ENCODE peak calls at places on chromosomes 16 and 17, in five cellular contexts. M is transverse colon, G is sigmoid colon, J is K562, W is breast epithelium. T is an unnamed sample.
A peak's percentile ranks its signal among the peaks of the same experiment; 100 is the strongest.

GRCh38 chr17:17792551-17793377 is 44.0 kb downstream of the SREBF1 start:
- DNase-seq in M (no peak), G (no peak), J (peak; percentile 21), W (no peak), T (peak; percentile 38)

GRCh38 chr17:50303051-50303450 is 28.8 kb downstream of the TMEM92 start:
- DNase-seq in M (no peak), G (no peak), J (no peak), W (no peak), T (no peak)

GRCh38 chr16:82949016-82949415 is 322.2 kb downstream of the CDH13 start:
- DNase-seq in M (no peak), G (no peak), J (no peak), W (no peak), T (no peak)

GRCh38 chr16:1026057-1026783 is 44.6 kb downstream of the SOX8 start:
- DNase-seq in M (no peak), G (no peak), J (no peak), W (no peak), T (no peak)

GRCh38 chr16:535446-536405 is 8.2 kb downstream of the CAPN15 start:
- DNase-seq in M (peak; percentile 89), G (no peak), J (peak; percentile 67), W (no peak), T (peak; percentile 81)

GRCh38 chr16:50152386-50152806 is 710 bp upstream of the TENT4B start:
- DNase-seq in M (peak; percentile 62), G (peak; percentile 76), J (no peak), W (peak; percentile 55), T (peak; percentile 49)

GRCh38 chr16:73113326-73113720 is 65.4 kb upstream of the ZFHX3 start:
- DNase-seq in M (no peak), G (no peak), J (no peak), W (no peak), T (no peak)

GRCh38 chr17:6473128-6473767 is 29.0 kb downstream of the PIMREG start:
- DNase-seq in M (peak; percentile 83), G (peak; percentile 83), J (peak; percentile 73), W (peak; percentile 74), T (peak; percentile 84)

GRCh38 chr16:85426806-85427205 is 186.3 kb upstream of the GSE1 start:
- DNase-seq in M (no peak), G (no peak), J (no peak), W (no peak), T (no peak)

GRCh38 chr17:8147805-8148404 is 4.3 kb downstream of the PER1 start:
- DNase-seq in M (no peak), G (peak; percentile 63), J (no peak), W (no peak), T (no peak)

GRCh38 chr17:45936610-45937009 is 42.3 kb downstream of the MAPT start:
- DNase-seq in M (no peak), G (no peak), J (no peak), W (no peak), T (no peak)

GRCh38 chr17:83136931-83137330 is 57.5 kb downstream of the METRNL start:
- DNase-seq in M (peak; percentile 1), G (peak; percentile 46), J (no peak), W (peak; percentile 49), T (no peak)

GRCh38 chr17:3992370-3992769 is 28.1 kb upstream of the ATP2A3 start:
- DNase-seq in M (no peak), G (no peak), J (no peak), W (no peak), T (no peak)

GRCh38 chr16:67910162-67910561 is 17.1 kb downstream of the PSKH1 start:
- DNase-seq in M (no peak), G (no peak), J (no peak), W (no peak), T (no peak)

GRCh38 chr17:21094298-21094704 is 32.5 kb upstream of the DHRS7B start:
- DNase-seq in M (no peak), G (no peak), J (no peak), W (no peak), T (no peak)

GRCh38 chr17:66526827-66527226 is 224.4 kb downstream of the PRKCA start:
- DNase-seq in M (no peak), G (no peak), J (no peak), W (no peak), T (no peak)

DNA sequence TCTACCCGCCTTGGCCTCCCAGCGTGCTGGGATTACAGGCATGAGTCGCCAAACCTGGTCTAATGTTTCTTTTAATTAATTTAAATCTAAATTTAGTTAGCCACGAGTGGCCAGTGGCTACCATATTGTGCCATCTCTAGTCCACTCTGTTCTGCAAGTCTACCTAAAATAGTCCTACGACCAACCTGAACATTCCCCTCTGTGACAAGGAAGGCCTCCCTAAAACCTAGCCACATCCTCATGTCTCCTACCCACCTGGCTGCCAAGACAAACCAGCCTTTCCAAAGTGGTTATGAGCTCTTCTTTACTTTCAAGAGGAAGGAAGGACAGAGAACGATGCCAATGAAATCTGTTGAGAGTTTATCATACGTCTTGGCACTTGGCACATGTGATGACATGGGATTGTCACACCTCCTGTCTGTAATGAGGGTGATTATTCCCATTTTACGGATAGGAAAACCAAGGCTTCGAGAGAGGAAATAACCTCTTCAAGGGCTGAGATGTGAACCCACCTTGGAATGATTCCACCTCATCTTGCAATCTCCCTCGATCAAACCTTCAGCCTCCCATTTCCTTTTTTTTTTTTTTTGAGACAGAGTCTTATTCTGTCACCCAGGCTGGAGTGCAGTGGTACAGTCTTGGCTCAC is 19.7 kb downstream of the MYH11 start:
- DNase-seq in M (no peak), G (peak; percentile 41), J (no peak), W (no peak), T (no peak)
- H3K4me1 ChIP-seq in M (no peaks in the 10 kb centered on the region), G (peaks cover 97% of the 10 kb centered on the region), J (no peaks in the 10 kb centered on the region), W (no peaks in the 10 kb centered on the region), T (peaks cover 34% of the 10 kb centered on the region)

GRCh38 chr16:66273036-66273435 is 93.5 kb upstream of the CDH5 start:
- DNase-seq in M (no peak), G (no peak), J (no peak), W (no peak), T (no peak)

GRCh38 chr16:66275795-66276428 is 90.6 kb upstream of the CDH5 start:
- DNase-seq in M (peak; percentile 49), G (peak; percentile 27), J (peak; percentile 34), W (no peak), T (peak; percentile 45)

GRCh38 chr16:66274335-66275110 is 92.0 kb upstream of the CDH5 start:
- DNase-seq in M (no peak), G (peak; percentile 34), J (no peak), W (no peak), T (no peak)

GRCh38 chr16:66272461-66272860 is 94.0 kb upstream of the CDH5 start:
- DNase-seq in M (no peak), G (no peak), J (no peak), W (no peak), T (no peak)

GRCh38 chr16:66273644-66274334 is 92.7 kb upstream of the CDH5 start:
- DNase-seq in M (no peak), G (no peak), J (no peak), W (no peak), T (no peak)
- TF ChIP-seq CTCF in M (no peak), G (no peak), J (peak; percentile 25), W (no peak), T (peak; percentile 12)

GRCh38 chr16:10817514-10817913 is 1.1 kb downstream of the TVP23A start:
- DNase-seq in M (no peak), G (no peak), J (no peak), W (no peak), T (no peak)
- TF ChIP-seq POLR2AphosphoS5 in M (no peak), G (no peak), J (no peak), W (no peak), T (no peak)

GRCh38 chr16:57038151-57038550 is 48.8 kb downstream of the NLRC5 start:
- DNase-seq in M (no peak), G (no peak), J (no peak), W (no peak), T (no peak)

GRCh38 chr16:57039148-57039812 is 49.9 kb downstream of the NLRC5 start:
- DNase-seq in M (peak; percentile 33), G (no peak), J (no peak), W (no peak), T (no peak)

GRCh38 chr16:57032931-57033330 is 43.6 kb downstream of the NLRC5 start:
- DNase-seq in M (no peak), G (no peak), J (no peak), W (no peak), T (no peak)

GRCh38 chr16:57036315-57036714 is 47.0 kb downstream of the NLRC5 start:
- DNase-seq in M (no peak), G (no peak), J (no peak), W (no peak), T (no peak)

DNA sequence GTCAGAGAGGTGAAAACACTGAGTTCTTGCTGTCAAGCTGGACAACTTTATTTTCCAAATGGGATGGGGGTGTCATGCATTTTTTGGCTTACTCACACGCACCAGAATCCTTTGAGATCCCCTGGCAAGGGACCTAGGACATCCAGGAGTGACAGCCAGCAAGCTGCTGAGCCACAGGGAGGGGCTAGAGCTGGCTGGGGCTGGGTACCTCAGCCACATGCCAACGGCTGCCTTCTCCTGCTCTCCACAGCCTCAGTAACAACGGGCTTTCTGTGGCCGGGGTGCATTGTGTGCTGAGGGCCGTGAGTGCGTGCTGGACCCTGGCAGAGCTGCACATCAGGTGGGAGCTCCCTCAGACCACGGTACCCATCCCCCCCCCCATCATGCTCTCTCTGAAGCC is 47.6 kb downstream of the NLRC5 start:
- DNase-seq in M (no peak), G (no peak), J (no peak), W (no peak), T (no peak)
- H3K4me1 ChIP-seq in M (no peaks in the 10 kb centered on the region), G (no peaks in the 10 kb centered on the region), J (no peaks in the 10 kb centered on the region), W (no peaks in the 10 kb centered on the region), T (peaks cover 34% of the 10 kb centered on the region)

GRCh38 chr17:63365366-63366237 is 80.5 kb downstream of the CYB561 start:
- DNase-seq in M (no peak), G (no peak), J (no peak), W (no peak), T (no peak)

GRCh38 chr17:63364944-63365343 is 81.2 kb downstream of the CYB561 start:
- DNase-seq in M (no peak), G (no peak), J (no peak), W (no peak), T (no peak)

GRCh38 chr17:63366238-63366561 is 79.9 kb downstream of the CYB561 start:
- DNase-seq in M (no peak), G (no peak), J (no peak), W (no peak), T (no peak)

GRCh38 chr17:63361182-63361581 is 84.9 kb downstream of the CYB561 start:
- DNase-seq in M (no peak), G (no peak), J (no peak), W (no peak), T (no peak)

DNA sequence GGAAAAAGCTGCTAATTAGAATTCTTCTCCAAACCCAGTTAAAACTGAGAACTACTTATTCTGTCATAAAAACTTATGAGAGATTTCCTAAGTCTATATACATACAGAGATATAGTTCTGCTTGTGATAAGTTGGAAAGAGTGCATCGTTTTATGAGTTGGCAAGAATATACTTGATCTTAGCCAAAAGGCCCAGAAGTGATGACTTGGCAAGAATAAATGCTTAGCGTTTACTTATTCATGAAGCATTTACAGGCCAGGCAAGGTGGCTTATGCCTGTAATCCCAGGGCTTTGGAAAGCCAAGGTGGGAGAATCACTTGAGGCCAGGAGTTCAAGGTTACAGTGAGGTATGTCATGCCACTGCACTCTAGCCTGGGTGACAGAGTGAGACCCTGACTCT is 81.7 kb downstream of the CYB561 start:
- DNase-seq in M (no peak), G (no peak), J (no peak), W (no peak), T (no peak)
- TF ChIP-seq CTCF in M (no peak), G (no peak), J (no peak), W (no peak), T (no peak)